ENCODE peak calls at places on chromosomes 4 and X, in five cellular contexts. X, G, M, D and B are unnamed samples.

GRCh38 chrX:24149346-24150050 is at the start of gene ZFX:
- DNase-seq in X (no peak), G (peak), D (no peak), M (no peak), B (no peak)

GRCh38 chrX:68983004-68983857 is 154.4 kb downstream of the EFNB1 start:
- DNase-seq in G (no peak), D (no peak), M (no peak), X (no peak), B (no peak)

GRCh38 chrX:30283456-30284200 is 25.6 kb downstream of the NR0B1 start:
- DNase-seq in X (peak), M (no peak), G (peak), D (peak), B (no peak)

GRCh38 chr4:121428721-121429120 is 47.9 kb upstream of the QRFPR start:
- DNase-seq in D (no peak), G (peak), X (peak), M (no peak), B (no peak)

GRCh38 chrX:134911348-134911747 is 79.4 kb upstream of the SMIM10 start:
- DNase-seq in G (no peak), X (no peak), M (no peak), D (no peak), B (no peak)

GRCh38 chrX:7706032-7706431 is 136.9 kb upstream of the VCX start:
- DNase-seq in D (no peak), M (no peak), G (peak), X (no peak), B (no peak)

GRCh38 chrX:99301990-99302389 is 1108.1 kb downstream of the PCDH19 start:
- DNase-seq in M (no peak), G (peak), X (no peak), D (no peak), B (no peak)

GRCh38 chr4:47842985-47843384 is 5.1 kb upstream of the CORIN start:
- DNase-seq in X (no peak), D (no peak), G (no peak), M (no peak), B (no peak)

GRCh38 chrX:45849261-45849660 is 648.6 kb upstream of the DIPK2B start:
- DNase-seq in D (peak), G (peak), X (peak), M (no peak), B (no peak)

GRCh38 chr4:24322986-24323385 is 261.4 kb downstream of the DHX15 start:
- DNase-seq in M (no peak), G (no peak), D (no peak), X (peak), B (no peak)